ENCODE peak calls at places on chromosomes 12 and 14, in four cellular contexts. F is fibroblast of mammary gland, V is upper lobe of right lung, X is A549. A is an unnamed sample.

GRCh38 chr14:104288272-104288671 is 149.9 kb downstream of the KIF26A start:
- DNase-seq in X (no peak), V (peak), F (no peak), A (no peak)

GRCh38 chr14:102545461-102546265 is 36.1 kb upstream of the ANKRD9 start:
- DNase-seq in X (no peak), V (no peak), F (peak), A (no peak)

GRCh38 chr12:31406345-31406744 is 80.4 kb upstream of the SINHCAF start:
- DNase-seq in X (no peak), V (no peak), F (no peak), A (no peak)

GRCh38 chr14:95496111-95496681 is 20.3 kb downstream of the SYNE3 start:
- DNase-seq in V (no peak), X (no peak), F (no peak), A (no peak)

GRCh38 chr12:49750027-49750977 is 8.9 kb downstream of the TMBIM6 start:
- DNase-seq in F (peak), V (no peak), X (peak), A (no peak)

GRCh38 chr14:59482471-59483331 is 1.5 kb downstream of the L3HYPDH start:
- DNase-seq in V (no peak), X (peak), F (peak), A (peak)

GRCh38 chr14:22471545-22472121 is 117.4 kb downstream of the DAD1 start:
- DNase-seq in V (peak), X (peak), F (peak), A (no peak)

GRCh38 chr12:77060883-77061240 is 4.5 kb downstream of the E2F7 start:
- DNase-seq in V (no peak), F (no peak), X (no peak), A (no peak)

GRCh38 chr14:94173885-94174621 is at the start of gene PPP4R4:
- DNase-seq in F (peak), V (peak), X (peak), A (peak)

GRCh38 chr12:130832561-130833209 is 6.4 kb downstream of the STX2 start:
- DNase-seq in V (no peak), F (peak), X (peak), A (no peak)

GRCh38 chr12:45704968-45705367 is 24.5 kb upstream of the ARID2 start:
- DNase-seq in F (no peak), X (no peak), V (no peak), A (no peak)

GRCh38 chr12:79848321-79848720 is 86.6 kb downstream of the PPP1R12A start:
- DNase-seq in V (no peak), X (no peak), F (no peak), A (no peak)

GRCh38 chr12:27602516-27602915 is 78.5 kb downstream of the PPFIBP1 start:
- DNase-seq in V (no peak), X (no peak), F (no peak), A (no peak)

GRCh38 chr12:123356159-123356670 is 8.4 kb downstream of the SBNO1 start:
- DNase-seq in X (no peak), V (no peak), F (no peak), A (no peak)

GRCh38 chr14:104523546-104523935 is 56.0 kb upstream of the C14orf180 start:
- DNase-seq in V (no peak), F (no peak), X (no peak), A (no peak)

GRCh38 chr12:21892341-21892740 is 48.9 kb downstream of the ABCC9 start:
- DNase-seq in V (no peak), X (no peak), F (no peak), A (no peak)

GRCh38 chr14:103492572-103492971 is 30.1 kb downstream of the CKB start:
- DNase-seq in X (no peak), V (no peak), F (no peak), A (no peak)

GRCh38 chr12:116691636-116692035 is 46.2 kb downstream of the SPRING1 start:
- DNase-seq in V (no peak), F (no peak), X (no peak), A (no peak)

GRCh38 chr12:95574799-95575452 is 23.6 kb upstream of the USP44 start:
- DNase-seq in V (no peak), X (peak), F (peak), A (peak)

GRCh38 chr12:43728117-43728516 is 30.5 kb downstream of the PUS7L start:
- DNase-seq in X (no peak), V (no peak), F (peak), A (no peak)

GRCh38 chr14:80850197-80850814 is 91.2 kb downstream of the CEP128 start:
- DNase-seq in V (no peak), F (peak), X (peak), A (peak)

GRCh38 chr14:105861985-105862465 is 335.6 kb downstream of the TMEM121 start:
- DNase-seq in X (no peak), F (no peak), V (no peak), A (no peak)

GRCh38 chr14:79735121-79735520 is 476.2 kb downstream of the DIO2 start:
- DNase-seq in V (no peak), F (no peak), X (no peak), A (no peak)

GRCh38 chr12:113860059-113860820 is 105.9 kb downstream of the RBM19 start:
- DNase-seq in V (no peak), F (no peak), X (no peak), A (no peak)

GRCh38 chr14:99925471-99925870 is 132.3 kb downstream of the EML1 start:
- DNase-seq in X (no peak), V (no peak), F (no peak), A (no peak)

GRCh38 chr14:37623552-37623951 is 28.1 kb downstream of the TTC6 start:
- DNase-seq in V (no peak), F (peak), X (peak), A (peak)

GRCh38 chr12:7059780-7060179 is 738 bp upstream of the C1S start:
- DNase-seq in F (no peak), X (no peak), V (no peak), A (no peak)

GRCh38 chr12:84875241-84875640 is 37.4 kb downstream of the SLC6A15 start:
- DNase-seq in V (no peak), X (no peak), F (no peak), A (no peak)

GRCh38 chr14:69673578-69674305 is 62.3 kb downstream of the SUSD6 start:
- DNase-seq in X (no peak), V (no peak), F (no peak), A (no peak)

GRCh38 chr14:68941820-68942219 is 37.3 kb downstream of the ACTN1 start:
- DNase-seq in X (peak), F (peak), V (no peak), A (peak)

GRCh38 chr14:104219731-104220224 is 81.4 kb downstream of the KIF26A start:
- DNase-seq in F (no peak), X (no peak), V (peak), A (no peak)

GRCh38 chr12:123532021-123532420 is 1.5 kb downstream of the RILPL1 start:
- DNase-seq in V (no peak), F (peak), X (no peak), A (peak)

GRCh38 chr14:99515301-99516155 is 34.3 kb downstream of the CCNK start:
- DNase-seq in X (no peak), V (no peak), F (no peak), A (no peak)

GRCh38 chr12:15209782-15210181 is 11.4 kb downstream of the RERG start:
- DNase-seq in F (peak), X (peak), V (no peak), A (peak)

GRCh38 chr12:52584156-52584682 is 10.6 kb upstream of the KRT74 start:
- DNase-seq in X (no peak), V (peak), F (no peak), A (no peak)

GRCh38 chr12:68609955-68610434 is 704 bp upstream of the RAP1B start:
- DNase-seq in V (no peak), F (peak), X (peak), A (no peak)

GRCh38 chr12:10021342-10021741 is 9.1 kb upstream of the CLEC9A start:
- DNase-seq in F (no peak), V (no peak), X (no peak), A (no peak)

GRCh38 chr14:102043251-102044025 is 43.4 kb downstream of the HSP90AA1 start:
- DNase-seq in X (no peak), V (no peak), F (peak), A (no peak)

GRCh38 chr12:27772328-27773049 is 7.5 kb upstream of the KLHL42 start:
- DNase-seq in V (no peak), F (no peak), X (no peak), A (no peak)

GRCh38 chr14:56892959-56893358 is 82.7 kb upstream of the OTX2 start:
- DNase-seq in F (no peak), X (no peak), V (no peak), A (no peak)
- TF ChIP-seq CTCF in F (no peak), X (no peak), V (no peak), A (no peak)

GRCh38 chr12:39372929-39373328 is 70.0 kb downstream of the KIF21A start:
- DNase-seq in V (no peak), X (no peak), F (no peak), A (no peak)
- H3K4me3 ChIP-seq in V (no peak), X (no peak), F (no peak), A (no peak)

GRCh38 chr12:63764481-63764880 is 15.2 kb upstream of the RXYLT1 start:
- DNase-seq in X (no peak), V (no peak), F (no peak), A (no peak)

GRCh38 chr12:63770375-63770774 is 9.3 kb upstream of the RXYLT1 start:
- DNase-seq in V (no peak), F (no peak), X (no peak), A (no peak)

GRCh38 chr12:63766498-63766897 is 13.2 kb upstream of the RXYLT1 start:
- DNase-seq in F (no peak), V (no peak), X (no peak), A (no peak)
- TF ChIP-seq CTCF in F (peak), V (no peak), X (no peak), A (no peak)

GRCh38 chr12:132000286-132000872 is 50.6 kb downstream of the EP400 start:
- DNase-seq in X (no peak), V (no peak), F (no peak), A (no peak)

GRCh38 chr12:132004946-132005345 is 55.2 kb downstream of the EP400 start:
- DNase-seq in F (no peak), V (no peak), X (no peak), A (no peak)

GRCh38 chr12:132007041-132007440 is 57.3 kb downstream of the EP400 start:
- DNase-seq in V (no peak), F (no peak), X (no peak), A (no peak)

GRCh38 chr12:132006056-132006680 is 56.4 kb downstream of the EP400 start:
- DNase-seq in F (peak), X (no peak), V (no peak), A (no peak)

GRCh38 chr12:132003846-132004245 is 54.1 kb downstream of the EP400 start:
- DNase-seq in V (no peak), X (no peak), F (peak), A (peak)
- H3K4me3 ChIP-seq in V (no peak), X (no peak), F (no peak), A (no peak)

GRCh38 chr12:82627799-82628198 is 58.9 kb upstream of the TMTC2 start:
- DNase-seq in V (no peak), F (peak), X (peak), A (peak)
- TF ChIP-seq CTCF in V (peak), F (peak), X (peak), A (peak)

GRCh38 chr14:75579882-75580281 is 1.5 kb downstream of the FLVCR2 start:
- DNase-seq in F (no peak), V (no peak), X (no peak), A (no peak)
- H3K4me3 ChIP-seq in F (peak), V (peak), X (peak), A (peak)

A was measured in astrocyte of the cerebellum.